ENCODE peak calls at places on chromosome 15, in ten cellular contexts. R is choroid plexus epithelial cell, J is fibroblast of mammary gland, B is neural crest cell, M is mucosa of descending colon, D is uterus, X is cardiac fibroblast, E is foreskin fibroblast, Q is RWPE1, W is transverse colon. C is an unnamed sample.
A peak's percentile ranks its signal among the peaks of the same experiment; 100 is the strongest.

GRCh38 chr15:77013786-77014136 is 18.8 kb downstream of the PSTPIP1 start:
- DNase-seq in R (no peak), J (no peak), B (no peak), M (no peak), D (no peak), X (no peak), E (no peak), Q (peak; percentile 60), W (peak; percentile 53), C (peak; percentile 48)

GRCh38 chr15:91227062-91227461 is 127.0 kb downstream of the SV2B start:
- DNase-seq in R (no peak), J (no peak), B (no peak), M (no peak), D (no peak), X (no peak), E (no peak), Q (no peak), W (no peak), C (no peak)

GRCh38 chr15:76752549-76752948 is 152.6 kb downstream of the SCAPER start:
- DNase-seq in R (no peak), J (no peak), B (no peak), M (no peak), D (no peak), X (no peak), E (no peak), Q (no peak), W (no peak), C (no peak)

GRCh38 chr15:31387483-31388118 is 61.0 kb downstream of the KLF13 start:
- DNase-seq in R (peak; percentile 32), J (peak; percentile 35), B (no peak), M (no peak), D (no peak), X (no peak), E (peak; percentile 48), Q (no peak), W (no peak), C (no peak)

GRCh38 chr15:83971967-83972366 is 263.6 kb upstream of the GOLGA6L4 start:
- DNase-seq in R (peak; percentile 48), J (peak; percentile 65), B (no peak), M (no peak), D (no peak), X (peak; percentile 17), E (peak; percentile 2), Q (no peak), W (no peak), C (no peak)

GRCh38 chr15:95132774-95133173 is 901.4 kb downstream of the MCTP2 start:
- DNase-seq in R (peak; percentile 82), J (peak; percentile 91), B (no peak), M (no peak), D (no peak), X (peak; percentile 80), E (peak; percentile 92), Q (no peak), W (no peak), C (peak; percentile 78)

GRCh38 chr15:40881351-40881750 is 7.3 kb upstream of the RHOV start:
- DNase-seq in R (no peak), J (no peak), B (no peak), M (peak; percentile 15), D (no peak), X (no peak), E (no peak), Q (no peak), W (no peak), C (no peak)

GRCh38 chr15:92429378-92430066 is 35.8 kb downstream of the ST8SIA2 start:
- DNase-seq in R (peak; percentile 26), J (peak; percentile 85), B (no peak), M (no peak), D (no peak), X (peak; percentile 36), E (peak; percentile 11), Q (peak; percentile 20), W (no peak), C (peak; percentile 9)

GRCh38 chr15:89243046-89243690 is 611 bp upstream of the FANCI start:
- DNase-seq in R (peak; percentile 37), J (peak; percentile 53), B (no peak), M (peak; percentile 42), D (peak; percentile 64), X (peak; percentile 66), E (peak; percentile 62), Q (no peak), W (peak; percentile 19), C (no peak)

GRCh38 chr15:89247441-89247840 is 3.7 kb downstream of the FANCI start:
- DNase-seq in R (no peak), J (no peak), B (no peak), M (no peak), D (no peak), X (no peak), E (no peak), Q (no peak), W (no peak), C (no peak)

GRCh38 chr15:89244512-89244869 is 712 bp downstream of the FANCI start:
- DNase-seq in R (peak; percentile 18), J (peak; percentile 12), B (no peak), M (no peak), D (no peak), X (no peak), E (no peak), Q (peak; percentile 41), W (no peak), C (no peak)

GRCh38 chr15:89248584-89248983 is 4.8 kb downstream of the FANCI start:
- DNase-seq in R (no peak), J (no peak), B (no peak), M (no peak), D (no peak), X (no peak), E (no peak), Q (no peak), W (no peak), C (no peak)

GRCh38 chr15:89243691-89244511 is at the start of gene FANCI:
- DNase-seq in R (peak; percentile 96), J (peak; percentile 84), B (peak; percentile 97), M (peak; percentile 99), D (peak; percentile 94), X (peak; percentile 93), E (peak; percentile 98), Q (peak; percentile 97), W (peak; percentile 98), C (peak; percentile 97)
- TF ChIP-seq CTCF in R (peak; percentile 53), J (no peak), B (no peak), M (peak; percentile 37), D (peak; percentile 66), X (peak; percentile 38), E (peak; percentile 27), Q (peak; percentile 79), W (peak; percentile 24), C (peak; percentile 32)

DNA sequence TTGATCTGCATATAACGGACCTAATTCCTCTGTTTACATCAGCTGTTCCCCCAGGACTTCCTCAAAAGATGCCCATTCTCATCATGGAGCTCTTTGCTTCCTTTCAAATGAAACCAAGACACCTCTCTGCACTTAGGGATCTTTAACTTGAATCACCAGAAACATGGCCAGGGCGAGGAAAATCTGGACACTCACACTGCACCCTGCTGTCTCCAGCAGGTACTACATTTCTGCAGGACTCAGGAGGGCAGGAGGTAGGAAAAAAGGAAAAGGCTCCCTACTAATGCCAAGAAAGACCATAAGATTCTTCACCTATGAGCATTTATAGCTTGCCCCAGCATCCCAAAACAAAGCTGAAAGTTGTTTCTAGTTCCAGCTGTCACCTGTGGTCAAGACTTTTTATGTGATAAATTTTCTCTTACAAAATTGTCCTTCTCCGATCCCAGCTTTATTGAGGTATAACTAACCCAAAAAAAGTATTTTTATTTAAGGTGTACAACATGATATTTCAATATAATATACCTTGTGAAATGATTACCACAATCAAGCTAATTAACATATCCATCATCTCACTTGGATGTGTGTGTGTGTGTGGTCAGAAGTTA is 87.3 kb upstream of the C15orf61 start:
- DNase-seq in R (peak; percentile 79), J (peak; percentile 69), B (peak; percentile 60), M (peak; percentile 51), D (peak; percentile 24), X (peak; percentile 73), E (peak; percentile 79), Q (peak; percentile 63), W (peak; percentile 37), C (peak; percentile 62)
- TF ChIP-seq CTCF in R (peak; percentile 93), J (peak; percentile 90), B (peak; percentile 71), M (peak; percentile 53), D (peak; percentile 36), X (peak; percentile 92), E (peak; percentile 79), Q (peak; percentile 69), W (peak; percentile 64), C (peak; percentile 83)

GRCh38 chr15:67416891-67417290 is 104.0 kb upstream of the C15orf61 start:
- DNase-seq in R (no peak), J (no peak), B (no peak), M (no peak), D (no peak), X (no peak), E (no peak), Q (no peak), W (no peak), C (no peak)

GRCh38 chr15:67419705-67420104 is 101.2 kb upstream of the C15orf61 start:
- DNase-seq in R (no peak), J (no peak), B (no peak), M (no peak), D (no peak), X (no peak), E (no peak), Q (no peak), W (no peak), C (no peak)

GRCh38 chr15:67420137-67420536 is 100.8 kb upstream of the C15orf61 start:
- DNase-seq in R (no peak), J (no peak), B (no peak), M (no peak), D (no peak), X (no peak), E (no peak), Q (no peak), W (no peak), C (no peak)

GRCh38 chr15:67421105-67421504 is 99.8 kb upstream of the C15orf61 start:
- DNase-seq in R (no peak), J (no peak), B (no peak), M (no peak), D (no peak), X (no peak), E (no peak), Q (no peak), W (no peak), C (no peak)

GRCh38 chr15:67422296-67422695 is 98.6 kb upstream of the C15orf61 start:
- DNase-seq in R (no peak), J (no peak), B (no peak), M (no peak), D (no peak), X (no peak), E (no peak), Q (no peak), W (no peak), C (no peak)
- TF ChIP-seq CTCF in R (peak; percentile 5), J (no peak), B (no peak), M (no peak), D (no peak), X (no peak), E (no peak), Q (no peak), W (no peak), C (peak; percentile 25)

GRCh38 chr15:67137319-67137718 is 71.9 kb downstream of the SMAD3 start:
- DNase-seq in R (no peak), J (no peak), B (no peak), M (no peak), D (no peak), X (no peak), E (no peak), Q (no peak), W (no peak), C (no peak)

GRCh38 chr15:67134577-67135492 is 69.4 kb downstream of the SMAD3 start:
- DNase-seq in R (no peak), J (no peak), B (no peak), M (no peak), D (no peak), X (no peak), E (no peak), Q (no peak), W (no peak), C (no peak)

GRCh38 chr15:67133738-67134576 is 68.6 kb downstream of the SMAD3 start:
- DNase-seq in R (peak; percentile 87), J (peak; percentile 75), B (no peak), M (no peak), D (no peak), X (peak; percentile 70), E (peak; percentile 42), Q (no peak), W (peak; percentile 54), C (peak; percentile 54)

GRCh38 chr15:67136802-67137201 is 71.4 kb downstream of the SMAD3 start:
- DNase-seq in R (no peak), J (no peak), B (no peak), M (no peak), D (no peak), X (no peak), E (no peak), Q (no peak), W (no peak), C (no peak)

GRCh38 chr15:67135494-67135893 is 70.1 kb downstream of the SMAD3 start:
- DNase-seq in R (peak; percentile 89), J (no peak), B (no peak), M (no peak), D (no peak), X (no peak), E (peak; percentile 75), Q (no peak), W (no peak), C (no peak)
- TF ChIP-seq CTCF in R (peak; percentile 39), J (no peak), B (no peak), M (no peak), D (no peak), X (no peak), E (peak; percentile 9), Q (no peak), W (peak; percentile 20), C (no peak)

C was measured in epithelial cell of esophagus.